ENCODE peak calls at places on chromosomes 11 and 22, in five cellular contexts. P is upper lobe of left lung, U is psoas muscle, I is fibroblast of mammary gland, B is cardiac fibroblast. X is an unnamed sample.

GRCh38 chr11:72426758-72427157 is 7.6 kb downstream of the CLPB start:
- DNase-seq in P (no peak), U (no peak), I (no peak), B (no peak), X (no peak)

GRCh38 chr11:110356769-110357671 is 60.6 kb upstream of the RDX start:
- DNase-seq in P (no peak), U (no peak), I (peak), B (peak), X (peak)

GRCh38 chr22:43481528-43482309 is 69.9 kb downstream of the MPPED1 start:
- DNase-seq in P (no peak), U (no peak), I (no peak), B (no peak), X (no peak)

GRCh38 chr22:19795617-19796008 is 35.0 kb downstream of the TBX1 start:
- DNase-seq in P (no peak), U (peak), I (peak), B (peak), X (peak)

GRCh38 chr11:17839450-17839849 is 104.9 kb downstream of the KCNC1 start:
- DNase-seq in P (no peak), U (peak), I (no peak), B (no peak), X (no peak)

GRCh38 chr11:126918556-126918955 is 82.0 kb downstream of the KIRREL3 start:
- DNase-seq in P (no peak), U (no peak), I (no peak), B (peak), X (peak)

GRCh38 chr22:50269573-50270301 is 443 bp downstream of the MAPK11 start:
- DNase-seq in P (no peak), U (no peak), I (peak), B (peak), X (peak)

GRCh38 chr22:42700901-42701300 is 19.8 kb downstream of the A4GALT start:
- DNase-seq in P (no peak), U (no peak), I (no peak), B (no peak), X (no peak)

GRCh38 chr11:46895821-46896220 is 22.5 kb downstream of the LRP4 start:
- DNase-seq in P (peak), U (peak), I (no peak), B (no peak), X (peak)

GRCh38 chr11:72817966-72818365 is 3.8 kb downstream of the ATG16L2 start:
- DNase-seq in P (no peak), U (no peak), I (no peak), B (no peak), X (no peak)

GRCh38 chr11:60485987-60486386 is 6.6 kb upstream of the MS4A12 start:
- DNase-seq in P (peak), U (no peak), I (no peak), B (peak), X (no peak)

GRCh38 chr22:48670317-48670716 is 1157.4 kb downstream of the BRD1 start:
- DNase-seq in P (no peak), U (peak), I (no peak), B (no peak), X (no peak)

GRCh38 chr22:42960146-42960509 is 54.8 kb downstream of the PACSIN2 start:
- DNase-seq in P (no peak), U (no peak), I (no peak), B (peak), X (no peak)

GRCh38 chr11:45265963-45266692 is 20.0 kb downstream of the SYT13 start:
- DNase-seq in P (no peak), U (no peak), I (no peak), B (no peak), X (no peak)

GRCh38 chr11:128893578-128894295 is 2.6 kb downstream of the KCNJ5 start:
- DNase-seq in P (peak), U (no peak), I (no peak), B (no peak), X (no peak)

DNA sequence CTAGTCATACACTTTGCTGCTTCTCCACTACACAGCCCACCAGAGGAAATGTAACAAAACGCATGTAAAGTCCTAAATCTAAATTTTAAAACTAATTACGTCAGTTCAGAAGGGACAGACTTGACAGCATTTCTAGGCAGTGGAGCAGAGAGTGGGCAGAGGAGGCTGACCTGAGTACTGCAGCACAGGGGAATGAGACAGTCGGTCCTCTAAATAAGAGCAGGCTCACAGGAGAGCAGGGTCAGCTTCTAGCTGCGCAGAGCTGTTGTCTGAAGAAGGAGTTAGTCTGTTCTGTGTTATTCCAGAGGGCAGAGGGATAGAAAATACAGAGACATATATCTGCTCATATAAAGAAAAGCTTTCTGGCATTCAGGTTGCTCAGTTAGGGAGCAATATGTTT is 40.3 kb downstream of the JHY start:
- DNase-seq in P (no peak), U (no peak), I (no peak), B (no peak), X (no peak)
- H3K4me3 ChIP-seq in P (no peak), U (no peak), I (no peak), B (no peak), X (no peak)

GRCh38 chr11:61671527-61671926 is 8.7 kb upstream of the DAGLA start:
- DNase-seq in P (no peak), U (peak), I (no peak), B (no peak), X (no peak)
- TF ChIP-seq CTCF in P (peak), U (no peak), I (peak), B (peak), X (peak)

DNA sequence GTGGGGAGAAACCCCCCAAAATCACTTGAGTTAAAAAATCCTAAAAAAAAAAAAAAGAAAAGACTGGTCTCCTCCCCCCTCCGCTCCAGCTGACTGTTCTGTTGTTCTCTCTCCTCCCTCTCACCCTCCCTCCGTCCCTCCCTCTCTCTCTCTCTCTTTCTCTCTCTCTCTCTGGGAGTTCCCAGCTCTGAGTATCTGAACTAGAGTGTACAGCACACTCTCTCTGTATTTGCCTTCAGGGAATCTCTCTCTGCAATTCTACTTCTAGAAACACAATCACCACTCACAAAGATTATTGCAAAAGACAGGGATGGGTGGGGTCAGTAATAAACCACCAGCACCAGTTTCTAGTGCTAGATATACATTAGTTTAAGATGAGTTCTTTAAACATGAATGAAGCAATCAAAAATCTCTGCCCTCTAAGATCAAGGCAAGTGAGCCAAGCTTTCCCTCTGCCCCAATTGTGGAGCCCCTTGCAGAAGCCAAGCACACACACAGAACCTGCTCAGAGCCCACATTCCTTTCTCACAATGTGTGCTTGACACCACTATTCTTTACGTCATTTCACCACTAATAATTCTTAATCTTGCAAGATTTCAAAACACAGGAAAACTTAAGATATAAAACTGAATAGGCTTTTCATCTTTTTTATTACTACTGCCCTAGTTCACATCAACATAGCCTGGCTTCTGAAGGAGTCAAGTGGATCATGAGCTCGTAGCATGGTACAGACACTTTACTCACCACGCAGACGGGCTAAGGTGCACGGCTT is 133.5 kb downstream of the RBFOX2 start:
- DNase-seq in P (no peak), U (no peak), I (peak), B (peak), X (peak)
- H3K4me3 ChIP-seq in P (no peak), U (peak), I (no peak), B (peak), X (peak)

GRCh38 chr11:124762624-124763155 is 600 bp upstream of the ESAM start:
- DNase-seq in P (no peak), U (no peak), I (no peak), B (no peak), X (no peak)
- TF ChIP-seq CTCF in P (no peak), U (no peak), I (no peak), B (no peak), X (no peak)

GRCh38 chr11:111938687-111939160 is 1.6 kb downstream of the DIXDC1 start:
- DNase-seq in P (no peak), U (no peak), I (peak), B (peak), X (peak)

GRCh38 chr11:111937461-111937769 is 272 bp downstream of the DIXDC1 start:
- DNase-seq in P (no peak), U (no peak), I (no peak), B (no peak), X (no peak)

GRCh38 chr11:111936045-111936400 is 1.1 kb upstream of the DIXDC1 start:
- DNase-seq in P (no peak), U (no peak), I (no peak), B (no peak), X (no peak)

GRCh38 chr11:111939836-111940604 is 2.9 kb downstream of the DIXDC1 start:
- DNase-seq in P (no peak), U (no peak), I (peak), B (peak), X (peak)

GRCh38 chr11:111937859-111938258 is 716 bp downstream of the DIXDC1 start:
- DNase-seq in P (no peak), U (no peak), I (no peak), B (no peak), X (no peak)
- H3K4me3 ChIP-seq in P (peak), U (peak), I (peak), B (peak), X (peak)

GRCh38 chr11:117356126-117356761 is 28.6 kb downstream of the CEP164 start:
- DNase-seq in P (no peak), U (no peak), I (no peak), B (no peak), X (no peak)
- TF ChIP-seq CTCF in P (no peak), U (no peak), I (no peak), B (no peak), X (no peak)

GRCh38 chr22:32474635-32475427 is at the start of gene FBXO7:
- DNase-seq in P (peak), U (peak), I (peak), B (peak), X (peak)
- H3K4me3 ChIP-seq in P (peak), U (peak), I (peak), B (peak), X (peak)

GRCh38 chr11:78808903-78809302 is 234.2 kb upstream of the NARS2 start:
- DNase-seq in P (no peak), U (no peak), I (no peak), B (no peak), X (no peak)
- TF ChIP-seq CTCF in P (no peak), U (no peak), I (no peak), B (no peak), X (no peak)

DNA sequence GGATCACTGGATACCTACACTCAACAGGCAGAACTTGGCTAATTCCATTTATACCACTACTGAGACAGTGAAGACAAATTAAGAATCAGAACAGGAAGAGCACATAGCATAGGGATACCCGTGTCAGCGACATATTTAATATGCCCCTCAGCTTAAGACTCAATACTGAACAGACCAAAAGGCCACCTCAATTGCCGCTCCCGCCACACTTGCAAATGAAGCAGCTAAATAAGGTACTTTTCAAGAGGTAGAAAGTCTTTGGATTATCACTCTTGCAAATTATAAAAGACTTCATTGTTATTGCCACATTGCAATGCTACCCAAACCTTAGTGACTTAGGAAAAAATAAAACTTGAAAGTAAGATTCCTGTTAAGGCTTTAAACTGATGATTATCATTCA is 3.1 kb downstream of the DDX17 start:
- DNase-seq in P (no peak), U (no peak), I (no peak), B (no peak), X (no peak)
- H3K4me3 ChIP-seq in P (peak), U (peak), I (peak), B (peak), X (peak)

X was measured in AG10803.